ENCODE peak calls at places on chromosome 20, in eight cellular contexts. One of them, this sample, is unnamed.

GRCh38 chr20:50320910-50321796 is 130.5 kb downstream of the CEBPB start:
- DNase-seq in neural crest cell: peak
- DNase-seq in iPS-NIHi11: peak
- DNase-seq in T-helper 22 cell: no peak
- DNase-seq in neural progenitor cell: peak
- DNase-seq in activated CD4-positive, alpha-beta T cell treated with anti-CD3 and anti-CD28 coated beads for 1 hour: no peak
- DNase-seq in activated T-helper 1 cell treated with anti-CD3 and anti-CD28 coated beads, Interleukin-12 subunit alpha, Interleukin-12 subunit beta, Interleukin-2, Interleukin-4 antibody, amounts not matched to agents 30 ng/mL and 10 ng/mL and 1 ng/mL, durations not matched to agents 14 hours and 24 hours and 36 hours: no peak
- DNase-seq in foreskin fibroblast: peak
- DNase-seq in this sample: peak

GRCh38 chr20:40715491-40715890 is 26.5 kb upstream of the MAFB start:
- DNase-seq in neural crest cell: no peak
- DNase-seq in iPS-NIHi11: no peak
- DNase-seq in T-helper 22 cell: no peak
- DNase-seq in neural progenitor cell: no peak
- DNase-seq in activated CD4-positive, alpha-beta T cell treated with anti-CD3 and anti-CD28 coated beads for 1 hour: no peak
- DNase-seq in activated T-helper 1 cell treated with anti-CD3 and anti-CD28 coated beads, Interleukin-12 subunit alpha, Interleukin-12 subunit beta, Interleukin-2, Interleukin-4 antibody, amounts not matched to agents 30 ng/mL and 10 ng/mL and 1 ng/mL, durations not matched to agents 14 hours and 24 hours and 36 hours: no peak
- DNase-seq in foreskin fibroblast: no peak
- DNase-seq in this sample: no peak

GRCh38 chr20:19833395-19833794 is 75.3 kb downstream of the RIN2 start:
- DNase-seq in neural crest cell: no peak
- DNase-seq in iPS-NIHi11: no peak
- DNase-seq in T-helper 22 cell: no peak
- DNase-seq in neural progenitor cell: no peak
- DNase-seq in activated CD4-positive, alpha-beta T cell treated with anti-CD3 and anti-CD28 coated beads for 1 hour: no peak
- DNase-seq in activated T-helper 1 cell treated with anti-CD3 and anti-CD28 coated beads, Interleukin-12 subunit alpha, Interleukin-12 subunit beta, Interleukin-2, Interleukin-4 antibody, amounts not matched to agents 30 ng/mL and 10 ng/mL and 1 ng/mL, durations not matched to agents 14 hours and 24 hours and 36 hours: no peak
- DNase-seq in foreskin fibroblast: no peak
- DNase-seq in this sample: no peak

GRCh38 chr20:47360489-47361267 is 4.2 kb upstream of the ZMYND8 start:
- DNase-seq in neural crest cell: peak
- DNase-seq in iPS-NIHi11: peak
- DNase-seq in T-helper 22 cell: no peak
- DNase-seq in neural progenitor cell: peak
- DNase-seq in activated CD4-positive, alpha-beta T cell treated with anti-CD3 and anti-CD28 coated beads for 1 hour: no peak
- DNase-seq in activated T-helper 1 cell treated with anti-CD3 and anti-CD28 coated beads, Interleukin-12 subunit alpha, Interleukin-12 subunit beta, Interleukin-2, Interleukin-4 antibody, amounts not matched to agents 30 ng/mL and 10 ng/mL and 1 ng/mL, durations not matched to agents 14 hours and 24 hours and 36 hours: no peak
- DNase-seq in foreskin fibroblast: peak
- DNase-seq in this sample: peak

GRCh38 chr20:46720019-46720418 is 10.6 kb downstream of the SLC2A10 start:
- DNase-seq in neural crest cell: no peak
- DNase-seq in iPS-NIHi11: no peak
- DNase-seq in T-helper 22 cell: no peak
- DNase-seq in neural progenitor cell: no peak
- DNase-seq in activated CD4-positive, alpha-beta T cell treated with anti-CD3 and anti-CD28 coated beads for 1 hour: no peak
- DNase-seq in activated T-helper 1 cell treated with anti-CD3 and anti-CD28 coated beads, Interleukin-12 subunit alpha, Interleukin-12 subunit beta, Interleukin-2, Interleukin-4 antibody, amounts not matched to agents 30 ng/mL and 10 ng/mL and 1 ng/mL, durations not matched to agents 14 hours and 24 hours and 36 hours: no peak
- DNase-seq in foreskin fibroblast: no peak
- DNase-seq in this sample: peak

GRCh38 chr20:60001027-60001567 is 42.9 kb downstream of the CDH26 start:
- DNase-seq in neural crest cell: no peak
- DNase-seq in iPS-NIHi11: no peak
- DNase-seq in T-helper 22 cell: no peak
- DNase-seq in neural progenitor cell: no peak
- DNase-seq in activated CD4-positive, alpha-beta T cell treated with anti-CD3 and anti-CD28 coated beads for 1 hour: no peak
- DNase-seq in activated T-helper 1 cell treated with anti-CD3 and anti-CD28 coated beads, Interleukin-12 subunit alpha, Interleukin-12 subunit beta, Interleukin-2, Interleukin-4 antibody, amounts not matched to agents 30 ng/mL and 10 ng/mL and 1 ng/mL, durations not matched to agents 14 hours and 24 hours and 36 hours: no peak
- DNase-seq in foreskin fibroblast: peak
- DNase-seq in this sample: no peak

GRCh38 chr20:37528442-37529213 is 952 bp upstream of the BLCAP start:
- DNase-seq in neural crest cell: no peak
- DNase-seq in iPS-NIHi11: no peak
- DNase-seq in T-helper 22 cell: no peak
- DNase-seq in neural progenitor cell: no peak
- DNase-seq in activated CD4-positive, alpha-beta T cell treated with anti-CD3 and anti-CD28 coated beads for 1 hour: no peak
- DNase-seq in activated T-helper 1 cell treated with anti-CD3 and anti-CD28 coated beads, Interleukin-12 subunit alpha, Interleukin-12 subunit beta, Interleukin-2, Interleukin-4 antibody, amounts not matched to agents 30 ng/mL and 10 ng/mL and 1 ng/mL, durations not matched to agents 14 hours and 24 hours and 36 hours: no peak
- DNase-seq in foreskin fibroblast: no peak
- DNase-seq in this sample: no peak

GRCh38 chr20:11229772-11230171 is 556.0 kb upstream of the JAG1 start:
- DNase-seq in neural crest cell: no peak
- DNase-seq in iPS-NIHi11: no peak
- DNase-seq in T-helper 22 cell: no peak
- DNase-seq in neural progenitor cell: peak
- DNase-seq in activated CD4-positive, alpha-beta T cell treated with anti-CD3 and anti-CD28 coated beads for 1 hour: no peak
- DNase-seq in activated T-helper 1 cell treated with anti-CD3 and anti-CD28 coated beads, Interleukin-12 subunit alpha, Interleukin-12 subunit beta, Interleukin-2, Interleukin-4 antibody, amounts not matched to agents 30 ng/mL and 10 ng/mL and 1 ng/mL, durations not matched to agents 14 hours and 24 hours and 36 hours: no peak
- DNase-seq in foreskin fibroblast: peak
- DNase-seq in this sample: peak

GRCh38 chr20:29297411-29298270 is 1959.8 kb upstream of the DEFB115 start:
- DNase-seq in neural crest cell: no peak
- DNase-seq in iPS-NIHi11: no peak
- DNase-seq in T-helper 22 cell: no peak
- DNase-seq in neural progenitor cell: no peak
- DNase-seq in activated CD4-positive, alpha-beta T cell treated with anti-CD3 and anti-CD28 coated beads for 1 hour: no peak
- DNase-seq in activated T-helper 1 cell treated with anti-CD3 and anti-CD28 coated beads, Interleukin-12 subunit alpha, Interleukin-12 subunit beta, Interleukin-2, Interleukin-4 antibody, amounts not matched to agents 30 ng/mL and 10 ng/mL and 1 ng/mL, durations not matched to agents 14 hours and 24 hours and 36 hours: no peak
- DNase-seq in foreskin fibroblast: no peak
- DNase-seq in this sample: no peak

GRCh38 chr20:41340327-41341055 is at the start of gene LPIN3:
- DNase-seq in neural crest cell: peak
- DNase-seq in iPS-NIHi11: peak
- DNase-seq in T-helper 22 cell: peak
- DNase-seq in neural progenitor cell: peak
- DNase-seq in activated CD4-positive, alpha-beta T cell treated with anti-CD3 and anti-CD28 coated beads for 1 hour: peak
- DNase-seq in activated T-helper 1 cell treated with anti-CD3 and anti-CD28 coated beads, Interleukin-12 subunit alpha, Interleukin-12 subunit beta, Interleukin-2, Interleukin-4 antibody, amounts not matched to agents 30 ng/mL and 10 ng/mL and 1 ng/mL, durations not matched to agents 14 hours and 24 hours and 36 hours: peak
- DNase-seq in foreskin fibroblast: peak
- DNase-seq in this sample: peak

GRCh38 chr20:10513931-10514575 is 78.9 kb downstream of the SLX4IP start:
- DNase-seq in neural crest cell: no peak
- DNase-seq in iPS-NIHi11: no peak
- DNase-seq in T-helper 22 cell: no peak
- DNase-seq in neural progenitor cell: no peak
- DNase-seq in activated CD4-positive, alpha-beta T cell treated with anti-CD3 and anti-CD28 coated beads for 1 hour: no peak
- DNase-seq in activated T-helper 1 cell treated with anti-CD3 and anti-CD28 coated beads, Interleukin-12 subunit alpha, Interleukin-12 subunit beta, Interleukin-2, Interleukin-4 antibody, amounts not matched to agents 30 ng/mL and 10 ng/mL and 1 ng/mL, durations not matched to agents 14 hours and 24 hours and 36 hours: no peak
- DNase-seq in foreskin fibroblast: peak
- DNase-seq in this sample: peak

GRCh38 chr20:36467076-36467999 is 74.0 kb upstream of the MYL9 start:
- DNase-seq in neural crest cell: no peak
- DNase-seq in iPS-NIHi11: no peak
- DNase-seq in T-helper 22 cell: peak
- DNase-seq in neural progenitor cell: no peak
- DNase-seq in activated CD4-positive, alpha-beta T cell treated with anti-CD3 and anti-CD28 coated beads for 1 hour: peak
- DNase-seq in activated T-helper 1 cell treated with anti-CD3 and anti-CD28 coated beads, Interleukin-12 subunit alpha, Interleukin-12 subunit beta, Interleukin-2, Interleukin-4 antibody, amounts not matched to agents 30 ng/mL and 10 ng/mL and 1 ng/mL, durations not matched to agents 14 hours and 24 hours and 36 hours: no peak
- DNase-seq in foreskin fibroblast: peak
- DNase-seq in this sample: no peak

GRCh38 chr20:36604952-36605308 is 649 bp upstream of the RAB5IF start:
- DNase-seq in neural crest cell: no peak
- DNase-seq in iPS-NIHi11: no peak
- DNase-seq in T-helper 22 cell: peak
- DNase-seq in neural progenitor cell: peak
- DNase-seq in activated CD4-positive, alpha-beta T cell treated with anti-CD3 and anti-CD28 coated beads for 1 hour: peak
- DNase-seq in activated T-helper 1 cell treated with anti-CD3 and anti-CD28 coated beads, Interleukin-12 subunit alpha, Interleukin-12 subunit beta, Interleukin-2, Interleukin-4 antibody, amounts not matched to agents 30 ng/mL and 10 ng/mL and 1 ng/mL, durations not matched to agents 14 hours and 24 hours and 36 hours: peak
- DNase-seq in foreskin fibroblast: no peak
- DNase-seq in this sample: no peak

GRCh38 chr20:51469578-51470520 is 72.7 kb downstream of the NFATC2 start:
- DNase-seq in neural crest cell: no peak
- DNase-seq in iPS-NIHi11: no peak
- DNase-seq in T-helper 22 cell: no peak
- DNase-seq in neural progenitor cell: no peak
- DNase-seq in activated CD4-positive, alpha-beta T cell treated with anti-CD3 and anti-CD28 coated beads for 1 hour: no peak
- DNase-seq in activated T-helper 1 cell treated with anti-CD3 and anti-CD28 coated beads, Interleukin-12 subunit alpha, Interleukin-12 subunit beta, Interleukin-2, Interleukin-4 antibody, amounts not matched to agents 30 ng/mL and 10 ng/mL and 1 ng/mL, durations not matched to agents 14 hours and 24 hours and 36 hours: no peak
- DNase-seq in foreskin fibroblast: no peak
- DNase-seq in this sample: no peak

GRCh38 chr20:19621072-19621471 is 137.0 kb upstream of the RIN2 start:
- DNase-seq in neural crest cell: no peak
- DNase-seq in iPS-NIHi11: no peak
- DNase-seq in T-helper 22 cell: no peak
- DNase-seq in neural progenitor cell: no peak
- DNase-seq in activated CD4-positive, alpha-beta T cell treated with anti-CD3 and anti-CD28 coated beads for 1 hour: no peak
- DNase-seq in activated T-helper 1 cell treated with anti-CD3 and anti-CD28 coated beads, Interleukin-12 subunit alpha, Interleukin-12 subunit beta, Interleukin-2, Interleukin-4 antibody, amounts not matched to agents 30 ng/mL and 10 ng/mL and 1 ng/mL, durations not matched to agents 14 hours and 24 hours and 36 hours: no peak
- DNase-seq in foreskin fibroblast: peak
- DNase-seq in this sample: no peak

GRCh38 chr20:47274449-47275108 is 81.9 kb downstream of the ZMYND8 start:
- DNase-seq in neural crest cell: no peak
- DNase-seq in iPS-NIHi11: no peak
- DNase-seq in T-helper 22 cell: no peak
- DNase-seq in neural progenitor cell: no peak
- DNase-seq in activated CD4-positive, alpha-beta T cell treated with anti-CD3 and anti-CD28 coated beads for 1 hour: no peak
- DNase-seq in activated T-helper 1 cell treated with anti-CD3 and anti-CD28 coated beads, Interleukin-12 subunit alpha, Interleukin-12 subunit beta, Interleukin-2, Interleukin-4 antibody, amounts not matched to agents 30 ng/mL and 10 ng/mL and 1 ng/mL, durations not matched to agents 14 hours and 24 hours and 36 hours: peak
- DNase-seq in foreskin fibroblast: peak
- DNase-seq in this sample: peak

GRCh38 chr20:62627901-62628612 is 14.2 kb upstream of the SLCO4A1 start:
- DNase-seq in neural crest cell: no peak
- DNase-seq in iPS-NIHi11: no peak
- DNase-seq in T-helper 22 cell: no peak
- DNase-seq in neural progenitor cell: no peak
- DNase-seq in activated CD4-positive, alpha-beta T cell treated with anti-CD3 and anti-CD28 coated beads for 1 hour: no peak
- DNase-seq in activated T-helper 1 cell treated with anti-CD3 and anti-CD28 coated beads, Interleukin-12 subunit alpha, Interleukin-12 subunit beta, Interleukin-2, Interleukin-4 antibody, amounts not matched to agents 30 ng/mL and 10 ng/mL and 1 ng/mL, durations not matched to agents 14 hours and 24 hours and 36 hours: no peak
- DNase-seq in foreskin fibroblast: peak
- DNase-seq in this sample: peak

GRCh38 chr20:60572991-60573390 is 614.8 kb downstream of the CDH26 start:
- DNase-seq in neural crest cell: no peak
- DNase-seq in iPS-NIHi11: no peak
- DNase-seq in T-helper 22 cell: no peak
- DNase-seq in neural progenitor cell: no peak
- DNase-seq in activated CD4-positive, alpha-beta T cell treated with anti-CD3 and anti-CD28 coated beads for 1 hour: no peak
- DNase-seq in activated T-helper 1 cell treated with anti-CD3 and anti-CD28 coated beads, Interleukin-12 subunit alpha, Interleukin-12 subunit beta, Interleukin-2, Interleukin-4 antibody, amounts not matched to agents 30 ng/mL and 10 ng/mL and 1 ng/mL, durations not matched to agents 14 hours and 24 hours and 36 hours: no peak
- DNase-seq in foreskin fibroblast: no peak
- DNase-seq in this sample: no peak

GRCh38 chr20:48823960-48824497 is 3.8 kb downstream of the PREX1 start:
- DNase-seq in neural crest cell: no peak
- DNase-seq in iPS-NIHi11: no peak
- DNase-seq in T-helper 22 cell: peak
- DNase-seq in neural progenitor cell: no peak
- DNase-seq in activated CD4-positive, alpha-beta T cell treated with anti-CD3 and anti-CD28 coated beads for 1 hour: peak
- DNase-seq in activated T-helper 1 cell treated with anti-CD3 and anti-CD28 coated beads, Interleukin-12 subunit alpha, Interleukin-12 subunit beta, Interleukin-2, Interleukin-4 antibody, amounts not matched to agents 30 ng/mL and 10 ng/mL and 1 ng/mL, durations not matched to agents 14 hours and 24 hours and 36 hours: peak
- DNase-seq in foreskin fibroblast: peak
- DNase-seq in this sample: peak

GRCh38 chr20:24994470-24995368 is 2.2 kb upstream of the APMAP start:
- DNase-seq in neural crest cell: peak
- DNase-seq in iPS-NIHi11: peak
- DNase-seq in T-helper 22 cell: peak
- DNase-seq in neural progenitor cell: peak
- DNase-seq in activated CD4-positive, alpha-beta T cell treated with anti-CD3 and anti-CD28 coated beads for 1 hour: peak
- DNase-seq in activated T-helper 1 cell treated with anti-CD3 and anti-CD28 coated beads, Interleukin-12 subunit alpha, Interleukin-12 subunit beta, Interleukin-2, Interleukin-4 antibody, amounts not matched to agents 30 ng/mL and 10 ng/mL and 1 ng/mL, durations not matched to agents 14 hours and 24 hours and 36 hours: peak
- DNase-seq in foreskin fibroblast: peak
- DNase-seq in this sample: peak

GRCh38 chr20:61874421-61875068 is 191.1 kb downstream of the TAF4 start:
- DNase-seq in neural crest cell: peak
- DNase-seq in iPS-NIHi11: peak
- DNase-seq in T-helper 22 cell: no peak
- DNase-seq in neural progenitor cell: peak
- DNase-seq in activated CD4-positive, alpha-beta T cell treated with anti-CD3 and anti-CD28 coated beads for 1 hour: no peak
- DNase-seq in activated T-helper 1 cell treated with anti-CD3 and anti-CD28 coated beads, Interleukin-12 subunit alpha, Interleukin-12 subunit beta, Interleukin-2, Interleukin-4 antibody, amounts not matched to agents 30 ng/mL and 10 ng/mL and 1 ng/mL, durations not matched to agents 14 hours and 24 hours and 36 hours: no peak
- DNase-seq in foreskin fibroblast: no peak
- DNase-seq in this sample: peak

GRCh38 chr20:49914310-49915117 is 815 bp downstream of the SPATA2 start:
- DNase-seq in neural crest cell: no peak
- DNase-seq in iPS-NIHi11: no peak
- DNase-seq in T-helper 22 cell: no peak
- DNase-seq in neural progenitor cell: peak
- DNase-seq in activated CD4-positive, alpha-beta T cell treated with anti-CD3 and anti-CD28 coated beads for 1 hour: no peak
- DNase-seq in activated T-helper 1 cell treated with anti-CD3 and anti-CD28 coated beads, Interleukin-12 subunit alpha, Interleukin-12 subunit beta, Interleukin-2, Interleukin-4 antibody, amounts not matched to agents 30 ng/mL and 10 ng/mL and 1 ng/mL, durations not matched to agents 14 hours and 24 hours and 36 hours: no peak
- DNase-seq in foreskin fibroblast: no peak
- DNase-seq in this sample: no peak

GRCh38 chr20:8912731-8913130 is 156.2 kb upstream of the PLCB4 start:
- DNase-seq in neural crest cell: no peak
- DNase-seq in iPS-NIHi11: no peak
- DNase-seq in T-helper 22 cell: no peak
- DNase-seq in neural progenitor cell: no peak
- DNase-seq in activated CD4-positive, alpha-beta T cell treated with anti-CD3 and anti-CD28 coated beads for 1 hour: no peak
- DNase-seq in activated T-helper 1 cell treated with anti-CD3 and anti-CD28 coated beads, Interleukin-12 subunit alpha, Interleukin-12 subunit beta, Interleukin-2, Interleukin-4 antibody, amounts not matched to agents 30 ng/mL and 10 ng/mL and 1 ng/mL, durations not matched to agents 14 hours and 24 hours and 36 hours: no peak
- DNase-seq in foreskin fibroblast: no peak
- DNase-seq in this sample: no peak

GRCh38 chr20:23050847-23051627 is 1.6 kb upstream of the THBD start:
- DNase-seq in neural crest cell: peak
- DNase-seq in iPS-NIHi11: peak
- DNase-seq in T-helper 22 cell: no peak
- DNase-seq in neural progenitor cell: peak
- DNase-seq in activated CD4-positive, alpha-beta T cell treated with anti-CD3 and anti-CD28 coated beads for 1 hour: no peak
- DNase-seq in activated T-helper 1 cell treated with anti-CD3 and anti-CD28 coated beads, Interleukin-12 subunit alpha, Interleukin-12 subunit beta, Interleukin-2, Interleukin-4 antibody, amounts not matched to agents 30 ng/mL and 10 ng/mL and 1 ng/mL, durations not matched to agents 14 hours and 24 hours and 36 hours: no peak
- DNase-seq in foreskin fibroblast: peak
- DNase-seq in this sample: peak

GRCh38 chr20:43534791-43535350 is 24.0 kb upstream of the SGK2 start:
- DNase-seq in neural crest cell: no peak
- DNase-seq in iPS-NIHi11: no peak
- DNase-seq in T-helper 22 cell: no peak
- DNase-seq in neural progenitor cell: no peak
- DNase-seq in activated CD4-positive, alpha-beta T cell treated with anti-CD3 and anti-CD28 coated beads for 1 hour: no peak
- DNase-seq in activated T-helper 1 cell treated with anti-CD3 and anti-CD28 coated beads, Interleukin-12 subunit alpha, Interleukin-12 subunit beta, Interleukin-2, Interleukin-4 antibody, amounts not matched to agents 30 ng/mL and 10 ng/mL and 1 ng/mL, durations not matched to agents 14 hours and 24 hours and 36 hours: no peak
- DNase-seq in foreskin fibroblast: no peak
- DNase-seq in this sample: no peak

GRCh38 chr20:33539129-33539528 is 49.2 kb downstream of the CBFA2T2 start:
- DNase-seq in neural crest cell: no peak
- DNase-seq in iPS-NIHi11: no peak
- DNase-seq in T-helper 22 cell: no peak
- DNase-seq in neural progenitor cell: no peak
- DNase-seq in activated CD4-positive, alpha-beta T cell treated with anti-CD3 and anti-CD28 coated beads for 1 hour: no peak
- DNase-seq in activated T-helper 1 cell treated with anti-CD3 and anti-CD28 coated beads, Interleukin-12 subunit alpha, Interleukin-12 subunit beta, Interleukin-2, Interleukin-4 antibody, amounts not matched to agents 30 ng/mL and 10 ng/mL and 1 ng/mL, durations not matched to agents 14 hours and 24 hours and 36 hours: no peak
- DNase-seq in foreskin fibroblast: peak
- DNase-seq in this sample: peak

GRCh38 chr20:62734881-62735280 is 26.2 kb downstream of the NTSR1 start:
- DNase-seq in neural crest cell: no peak
- DNase-seq in iPS-NIHi11: no peak
- DNase-seq in T-helper 22 cell: no peak
- DNase-seq in neural progenitor cell: no peak
- DNase-seq in activated CD4-positive, alpha-beta T cell treated with anti-CD3 and anti-CD28 coated beads for 1 hour: no peak
- DNase-seq in activated T-helper 1 cell treated with anti-CD3 and anti-CD28 coated beads, Interleukin-12 subunit alpha, Interleukin-12 subunit beta, Interleukin-2, Interleukin-4 antibody, amounts not matched to agents 30 ng/mL and 10 ng/mL and 1 ng/mL, durations not matched to agents 14 hours and 24 hours and 36 hours: no peak
- DNase-seq in foreskin fibroblast: no peak
- DNase-seq in this sample: no peak

GRCh38 chr20:38449046-38449445 is 13.9 kb upstream of the SNHG17 start:
- DNase-seq in neural crest cell: no peak
- DNase-seq in iPS-NIHi11: no peak
- DNase-seq in T-helper 22 cell: no peak
- DNase-seq in neural progenitor cell: no peak
- DNase-seq in activated CD4-positive, alpha-beta T cell treated with anti-CD3 and anti-CD28 coated beads for 1 hour: no peak
- DNase-seq in activated T-helper 1 cell treated with anti-CD3 and anti-CD28 coated beads, Interleukin-12 subunit alpha, Interleukin-12 subunit beta, Interleukin-2, Interleukin-4 antibody, amounts not matched to agents 30 ng/mL and 10 ng/mL and 1 ng/mL, durations not matched to agents 14 hours and 24 hours and 36 hours: no peak
- DNase-seq in foreskin fibroblast: no peak
- DNase-seq in this sample: no peak

GRCh38 chr20:7606941-7607340 is 333.3 kb downstream of the HAO1 start:
- DNase-seq in neural crest cell: no peak
- DNase-seq in iPS-NIHi11: no peak
- DNase-seq in T-helper 22 cell: no peak
- DNase-seq in neural progenitor cell: no peak
- DNase-seq in activated CD4-positive, alpha-beta T cell treated with anti-CD3 and anti-CD28 coated beads for 1 hour: no peak
- DNase-seq in activated T-helper 1 cell treated with anti-CD3 and anti-CD28 coated beads, Interleukin-12 subunit alpha, Interleukin-12 subunit beta, Interleukin-2, Interleukin-4 antibody, amounts not matched to agents 30 ng/mL and 10 ng/mL and 1 ng/mL, durations not matched to agents 14 hours and 24 hours and 36 hours: no peak
- DNase-seq in foreskin fibroblast: no peak
- DNase-seq in this sample: no peak

This sample was measured in astrocyte.